ENCODE peak calls at places on chromosomes 5 and 9, in six cellular contexts. C, G, X, D, Y and I are unnamed samples.

GRCh38 chr5:110053205-110053604 is 363.5 kb downstream of the MAN2A1 start:
- DNase-seq in X (no peak), G (no peak), C (peak; percentile 20), D (no peak), Y (no peak), I (no peak)

GRCh38 chr9:125601986-125602385 is 105.0 kb downstream of the MAPKAP1 start:
- DNase-seq in Y (no peak), X (no peak), G (no peak), C (no peak), D (no peak), I (no peak)

GRCh38 chr5:59496524-59497134 is 396.9 kb downstream of the PDE4D start:
- DNase-seq in D (no peak), X (no peak), Y (no peak), G (peak; percentile 32), C (peak; percentile 39), I (peak; percentile 26)

GRCh38 chr5:10306114-10306513 is 1.6 kb downstream of the CMBL start:
- DNase-seq in Y (no peak), X (no peak), D (no peak), G (no peak), C (no peak), I (peak; percentile 56)

GRCh38 chr9:119003882-119004617 is 365.2 kb downstream of the BRINP1 start:
- DNase-seq in C (peak; percentile 66), D (no peak), G (no peak), Y (no peak), X (no peak), I (no peak)

GRCh38 chr5:82018462-82018861 is 46.6 kb downstream of the ATG10 start:
- DNase-seq in Y (no peak), X (no peak), C (no peak), G (peak; percentile 28), D (peak; percentile 33), I (no peak)

GRCh38 chr5:134038143-134038542 is 33.4 kb upstream of the VDAC1 start:
- DNase-seq in X (no peak), G (no peak), C (no peak), Y (no peak), D (no peak), I (no peak)

GRCh38 chr9:82382887-82383616 is 394.5 kb downstream of the SPATA31D1 start:
- DNase-seq in X (no peak), Y (no peak), G (no peak), C (no peak), D (no peak), I (no peak)

GRCh38 chr5:146474040-146474439 is 26.9 kb downstream of the TCERG1 start:
- DNase-seq in C (no peak), D (no peak), X (no peak), Y (no peak), G (no peak), I (no peak)

GRCh38 chr5:8870349-8870748 is 675.5 kb downstream of the SEMA5A start:
- DNase-seq in C (no peak), X (no peak), Y (no peak), G (no peak), D (no peak), I (no peak)

GRCh38 chr9:135574943-135575342 is 13.4 kb downstream of the PAEP start:
- DNase-seq in D (no peak), G (no peak), X (no peak), C (no peak), Y (peak; percentile 83), I (no peak)

GRCh38 chr5:75510417-75510835 is 1.0 kb downstream of the CERT1 start:
- DNase-seq in C (peak; percentile 46), X (peak; percentile 19), G (peak; percentile 55), Y (no peak), D (no peak), I (no peak)

GRCh38 chr5:169352901-169353300 is 52.0 kb upstream of the SLIT3 start:
- DNase-seq in C (no peak), D (no peak), Y (no peak), G (no peak), X (no peak), I (no peak)

GRCh38 chr5:150395690-150395979 is 17.1 kb downstream of the CD74 start:
- DNase-seq in C (no peak), X (no peak), D (no peak), G (no peak), Y (no peak), I (no peak)

GRCh38 chr5:89473196-89473595 is 590.2 kb upstream of the MEF2C start:
- DNase-seq in Y (no peak), C (peak; percentile 49), D (no peak), X (no peak), G (no peak), I (no peak)

GRCh38 chr5:41968153-41968723 is 43.2 kb downstream of the FBXO4 start:
- DNase-seq in C (no peak), D (no peak), G (no peak), X (no peak), Y (no peak), I (no peak)

GRCh38 chr5:26662806-26663360 is 375.5 kb downstream of the CDH9 start:
- DNase-seq in Y (no peak), X (no peak), C (no peak), D (no peak), G (no peak), I (no peak)

GRCh38 chr5:10744681-10745080 is 16.4 kb downstream of the DAP start:
- DNase-seq in G (no peak), X (no peak), Y (no peak), D (no peak), C (no peak), I (no peak)

GRCh38 chr5:117713585-117714198 is 1139.1 kb upstream of the SEMA6A start:
- DNase-seq in D (no peak), X (no peak), C (peak; percentile 0), Y (no peak), G (peak; percentile 7), I (no peak)

GRCh38 chr9:79111653-79112052 is 460.1 kb upstream of the TLE4 start:
- DNase-seq in Y (no peak), X (no peak), C (no peak), G (no peak), D (no peak), I (no peak)

GRCh38 chr5:88944751-88945507 is 61.9 kb upstream of the MEF2C start:
- DNase-seq in Y (no peak), X (no peak), D (no peak), G (peak; percentile 14), C (peak; percentile 21), I (no peak)

GRCh38 chr5:126364206-126364902 is 58.9 kb upstream of the GRAMD2B start:
- DNase-seq in G (no peak), D (no peak), Y (no peak), X (no peak), C (no peak), I (no peak)

GRCh38 chr9:72150653-72151052 is 1.4 kb downstream of the GDA start:
- DNase-seq in X (no peak), Y (no peak), D (no peak), G (no peak), C (no peak), I (no peak)

GRCh38 chr5:119355244-119355635 is 579 bp upstream of the TNFAIP8 start:
- DNase-seq in Y (no peak), G (no peak), D (no peak), X (peak; percentile 45), C (no peak), I (no peak)

GRCh38 chr9:36798350-36799065 is 225.8 kb downstream of the MELK start:
- DNase-seq in X (no peak), C (no peak), Y (no peak), D (no peak), G (no peak), I (no peak)

DNA sequence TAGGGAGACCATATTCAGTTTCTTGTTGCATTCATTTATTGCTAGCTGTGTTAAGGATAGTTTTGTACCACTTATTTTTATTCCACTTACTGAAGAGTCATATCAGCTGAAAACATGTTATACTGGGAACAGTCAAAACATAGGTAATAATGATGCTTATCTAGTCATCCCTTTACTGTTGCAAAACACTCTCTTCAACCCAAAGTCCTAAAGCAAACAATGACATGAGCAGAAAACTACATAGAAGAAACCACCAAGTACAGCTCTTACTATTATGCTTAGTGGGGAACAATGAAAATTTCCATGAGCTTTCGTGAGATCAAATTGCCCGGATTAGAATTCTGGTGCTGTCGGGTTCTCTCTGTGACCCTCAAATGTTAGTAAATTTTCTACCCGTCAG is 681.4 kb downstream of the NR2F1-AS1 start:
- DNase-seq in D (no peak), X (no peak), Y (no peak), G (no peak), C (no peak), I (no peak)
- TF ChIP-seq CTCF in D (no peak), X (no peak), Y (no peak), G (no peak), C (no peak), I (no peak)

GRCh38 chr9:131403493-131403773 is 9.5 kb downstream of the PRRC2B start:
- DNase-seq in G (no peak), X (no peak), Y (no peak), C (no peak), D (no peak), I (no peak)

GRCh38 chr9:131402073-131402472 is 8.2 kb downstream of the PRRC2B start:
- DNase-seq in G (no peak), X (no peak), C (peak; percentile 84), Y (no peak), D (no peak), I (no peak)

GRCh38 chr9:131404987-131405386 is 11.1 kb downstream of the PRRC2B start:
- DNase-seq in G (no peak), Y (no peak), D (no peak), X (no peak), C (no peak), I (no peak)

GRCh38 chr9:131404581-131404980 is 10.7 kb downstream of the PRRC2B start:
- DNase-seq in X (no peak), Y (no peak), G (peak; percentile 83), D (no peak), C (peak; percentile 57), I (no peak)

GRCh38 chr9:131402738-131403492 is 9.0 kb downstream of the PRRC2B start:
- DNase-seq in G (peak; percentile 95), X (no peak), D (peak; percentile 94), C (peak; percentile 94), Y (no peak), I (peak; percentile 72)
- TF ChIP-seq CTCF in G (no peak), X (no peak), D (no peak), C (no peak), Y (no peak), I (no peak)

GRCh38 chr5:37867634-37868033 is 27.8 kb upstream of the GDNF start:
- DNase-seq in X (no peak), Y (no peak), C (no peak), D (no peak), G (peak; percentile 8), I (no peak)
- TF ChIP-seq CTCF in X (no peak), Y (no peak), C (no peak), D (no peak), G (no peak), I (no peak)

DNA sequence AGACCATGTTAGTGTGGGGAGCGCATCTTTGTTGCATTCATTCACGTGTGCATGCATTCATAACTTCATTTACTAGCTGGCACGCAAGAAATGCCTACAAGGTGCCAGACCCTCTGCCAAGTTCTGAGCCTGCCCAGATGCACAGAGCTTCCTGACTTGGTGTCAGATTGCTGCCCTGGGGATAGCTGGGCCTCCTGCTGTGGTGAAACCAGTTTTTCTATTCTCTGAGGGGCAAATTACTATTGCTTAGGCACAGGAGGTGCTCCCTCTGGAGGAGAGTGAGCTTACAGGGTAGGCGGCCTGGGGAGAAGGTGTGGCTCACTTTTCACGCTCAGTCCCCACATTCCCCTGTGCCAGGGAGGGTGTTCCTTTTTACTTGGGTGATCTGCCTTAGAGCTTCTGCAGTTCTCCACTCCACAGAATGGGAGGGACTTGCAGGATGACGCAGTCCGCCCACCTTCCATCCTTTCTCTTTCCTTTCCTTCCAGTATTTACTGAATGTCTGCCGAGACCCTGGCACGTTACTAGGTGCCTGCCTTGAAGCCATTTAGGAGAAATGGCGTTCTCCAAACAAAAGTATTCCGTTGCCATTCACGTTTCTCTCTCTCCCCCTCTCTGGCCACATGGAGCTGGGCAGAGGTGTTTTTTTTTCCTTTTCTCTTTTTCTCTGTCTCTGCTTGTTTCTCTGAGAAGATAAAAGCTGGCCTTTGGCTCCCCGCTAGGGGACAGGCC is 27.9 kb upstream of the CTNNA1 start:
- DNase-seq in C (peak; percentile 83), Y (no peak), D (peak; percentile 42), G (peak; percentile 79), X (no peak), I (no peak)
- TF ChIP-seq CTCF in C (peak; percentile 44), Y (peak; percentile 35), D (no peak), G (peak; percentile 42), X (no peak), I (no peak)